ENCODE peak calls at places on chromosomes 4 and X, in ten cellular contexts. One of them, this sample, is unnamed.

GRCh38 chr4:48388504-48389154 is 47.3 kb downstream of the SLAIN2 start:
- ATAC-seq in SK-N-SH treated with all-trans-retinoic acid at 6 μM for 48 hours: no peak
- ATAC-seq in effector memory CD8-positive, alpha-beta T cell: no peak
- ATAC-seq in right lobe of liver: peak; percentile 57
- ATAC-seq in left cardiac atrium: peak; percentile 44
- ATAC-seq in left lung: peak; percentile 34
- ATAC-seq in aorta: no peak
- ATAC-seq in stimulated activated naive CD8-positive, alpha-beta T cell treated with anti-CD3 and anti-CD28 coated beads, Interleukin-15, Interleukin-2, amounts not matched to agents 100 U/mL and 50 U/mL, for 24 hours: no peak
- ATAC-seq in stimulated activated effector memory CD8-positive, alpha-beta T cell treated with anti-CD3 and anti-CD28 coated beads, Interleukin-12 subunit alpha, Interleukin-12 subunit beta, amount 100 ng/mL, for 72 hours: no peak
- ATAC-seq in upper lobe of left lung: peak; percentile 82
- ATAC-seq in this sample: no peak

GRCh38 chrX:36198575-36198974 is 279.0 kb downstream of the CFAP47 start:
- ATAC-seq in SK-N-SH treated with all-trans-retinoic acid at 6 μM for 48 hours: no peak
- ATAC-seq in effector memory CD8-positive, alpha-beta T cell: no peak
- ATAC-seq in right lobe of liver: no peak
- ATAC-seq in left cardiac atrium: no peak
- ATAC-seq in left lung: no peak
- ATAC-seq in aorta: no peak
- ATAC-seq in stimulated activated naive CD8-positive, alpha-beta T cell treated with anti-CD3 and anti-CD28 coated beads, Interleukin-15, Interleukin-2, amounts not matched to agents 100 U/mL and 50 U/mL, for 24 hours: no peak
- ATAC-seq in stimulated activated effector memory CD8-positive, alpha-beta T cell treated with anti-CD3 and anti-CD28 coated beads, Interleukin-12 subunit alpha, Interleukin-12 subunit beta, amount 100 ng/mL, for 72 hours: no peak
- ATAC-seq in upper lobe of left lung: no peak
- ATAC-seq in this sample: no peak

GRCh38 chr4:36494016-36494415 is 212.6 kb downstream of the DTHD1 start:
- ATAC-seq in SK-N-SH treated with all-trans-retinoic acid at 6 μM for 48 hours: no peak
- ATAC-seq in effector memory CD8-positive, alpha-beta T cell: no peak
- ATAC-seq in right lobe of liver: no peak
- ATAC-seq in left cardiac atrium: no peak
- ATAC-seq in left lung: no peak
- ATAC-seq in aorta: no peak
- ATAC-seq in stimulated activated naive CD8-positive, alpha-beta T cell treated with anti-CD3 and anti-CD28 coated beads, Interleukin-15, Interleukin-2, amounts not matched to agents 100 U/mL and 50 U/mL, for 24 hours: no peak
- ATAC-seq in stimulated activated effector memory CD8-positive, alpha-beta T cell treated with anti-CD3 and anti-CD28 coated beads, Interleukin-12 subunit alpha, Interleukin-12 subunit beta, amount 100 ng/mL, for 72 hours: peak; percentile 48
- ATAC-seq in upper lobe of left lung: no peak
- ATAC-seq in this sample: no peak

GRCh38 chr4:19727141-19727540 is 524.6 kb upstream of the SLIT2 start:
- ATAC-seq in SK-N-SH treated with all-trans-retinoic acid at 6 μM for 48 hours: no peak
- ATAC-seq in effector memory CD8-positive, alpha-beta T cell: no peak
- ATAC-seq in right lobe of liver: no peak
- ATAC-seq in left cardiac atrium: no peak
- ATAC-seq in left lung: no peak
- ATAC-seq in aorta: no peak
- ATAC-seq in stimulated activated naive CD8-positive, alpha-beta T cell treated with anti-CD3 and anti-CD28 coated beads, Interleukin-15, Interleukin-2, amounts not matched to agents 100 U/mL and 50 U/mL, for 24 hours: no peak
- ATAC-seq in stimulated activated effector memory CD8-positive, alpha-beta T cell treated with anti-CD3 and anti-CD28 coated beads, Interleukin-12 subunit alpha, Interleukin-12 subunit beta, amount 100 ng/mL, for 72 hours: no peak
- ATAC-seq in upper lobe of left lung: no peak
- ATAC-seq in this sample: no peak

GRCh38 chrX:77528034-77528433 is 80.8 kb downstream of the FGF16 start:
- ATAC-seq in SK-N-SH treated with all-trans-retinoic acid at 6 μM for 48 hours: peak; percentile 46
- ATAC-seq in effector memory CD8-positive, alpha-beta T cell: no peak
- ATAC-seq in right lobe of liver: no peak
- ATAC-seq in left cardiac atrium: peak; percentile 31
- ATAC-seq in left lung: no peak
- ATAC-seq in aorta: no peak
- ATAC-seq in stimulated activated naive CD8-positive, alpha-beta T cell treated with anti-CD3 and anti-CD28 coated beads, Interleukin-15, Interleukin-2, amounts not matched to agents 100 U/mL and 50 U/mL, for 24 hours: no peak
- ATAC-seq in stimulated activated effector memory CD8-positive, alpha-beta T cell treated with anti-CD3 and anti-CD28 coated beads, Interleukin-12 subunit alpha, Interleukin-12 subunit beta, amount 100 ng/mL, for 72 hours: no peak
- ATAC-seq in upper lobe of left lung: no peak
- ATAC-seq in this sample: no peak

GRCh38 chr4:31998807-31999206 is 1278.6 kb downstream of the PCDH7 start:
- ATAC-seq in SK-N-SH treated with all-trans-retinoic acid at 6 μM for 48 hours: no peak
- ATAC-seq in effector memory CD8-positive, alpha-beta T cell: no peak
- ATAC-seq in right lobe of liver: no peak
- ATAC-seq in left cardiac atrium: no peak
- ATAC-seq in left lung: no peak
- ATAC-seq in aorta: no peak
- ATAC-seq in stimulated activated naive CD8-positive, alpha-beta T cell treated with anti-CD3 and anti-CD28 coated beads, Interleukin-15, Interleukin-2, amounts not matched to agents 100 U/mL and 50 U/mL, for 24 hours: no peak
- ATAC-seq in stimulated activated effector memory CD8-positive, alpha-beta T cell treated with anti-CD3 and anti-CD28 coated beads, Interleukin-12 subunit alpha, Interleukin-12 subunit beta, amount 100 ng/mL, for 72 hours: no peak
- ATAC-seq in upper lobe of left lung: no peak
- ATAC-seq in this sample: no peak

GRCh38 chr4:157012781-157013180 is 41.2 kb upstream of the PDGFC start:
- ATAC-seq in SK-N-SH treated with all-trans-retinoic acid at 6 μM for 48 hours: peak; percentile 56
- ATAC-seq in effector memory CD8-positive, alpha-beta T cell: no peak
- ATAC-seq in right lobe of liver: no peak
- ATAC-seq in left cardiac atrium: no peak
- ATAC-seq in left lung: no peak
- ATAC-seq in aorta: no peak
- ATAC-seq in stimulated activated naive CD8-positive, alpha-beta T cell treated with anti-CD3 and anti-CD28 coated beads, Interleukin-15, Interleukin-2, amounts not matched to agents 100 U/mL and 50 U/mL, for 24 hours: no peak
- ATAC-seq in stimulated activated effector memory CD8-positive, alpha-beta T cell treated with anti-CD3 and anti-CD28 coated beads, Interleukin-12 subunit alpha, Interleukin-12 subunit beta, amount 100 ng/mL, for 72 hours: no peak
- ATAC-seq in upper lobe of left lung: no peak
- ATAC-seq in this sample: no peak

GRCh38 chr4:43757147-43757546 is 691.5 kb downstream of the KCTD8 start:
- ATAC-seq in SK-N-SH treated with all-trans-retinoic acid at 6 μM for 48 hours: no peak
- ATAC-seq in effector memory CD8-positive, alpha-beta T cell: no peak
- ATAC-seq in right lobe of liver: no peak
- ATAC-seq in left cardiac atrium: no peak
- ATAC-seq in left lung: peak; percentile 47
- ATAC-seq in aorta: no peak
- ATAC-seq in stimulated activated naive CD8-positive, alpha-beta T cell treated with anti-CD3 and anti-CD28 coated beads, Interleukin-15, Interleukin-2, amounts not matched to agents 100 U/mL and 50 U/mL, for 24 hours: no peak
- ATAC-seq in stimulated activated effector memory CD8-positive, alpha-beta T cell treated with anti-CD3 and anti-CD28 coated beads, Interleukin-12 subunit alpha, Interleukin-12 subunit beta, amount 100 ng/mL, for 72 hours: no peak
- ATAC-seq in upper lobe of left lung: no peak
- ATAC-seq in this sample: no peak

GRCh38 chrX:19188566-19188965 is 66.3 kb upstream of the ADGRG2 start:
- ATAC-seq in SK-N-SH treated with all-trans-retinoic acid at 6 μM for 48 hours: no peak
- ATAC-seq in effector memory CD8-positive, alpha-beta T cell: no peak
- ATAC-seq in right lobe of liver: no peak
- ATAC-seq in left cardiac atrium: no peak
- ATAC-seq in left lung: no peak
- ATAC-seq in aorta: no peak
- ATAC-seq in stimulated activated naive CD8-positive, alpha-beta T cell treated with anti-CD3 and anti-CD28 coated beads, Interleukin-15, Interleukin-2, amounts not matched to agents 100 U/mL and 50 U/mL, for 24 hours: no peak
- ATAC-seq in stimulated activated effector memory CD8-positive, alpha-beta T cell treated with anti-CD3 and anti-CD28 coated beads, Interleukin-12 subunit alpha, Interleukin-12 subunit beta, amount 100 ng/mL, for 72 hours: no peak
- ATAC-seq in upper lobe of left lung: no peak
- ATAC-seq in this sample: no peak

GRCh38 chr4:8306511-8307021 is 37.0 kb downstream of the HTRA3 start:
- ATAC-seq in SK-N-SH treated with all-trans-retinoic acid at 6 μM for 48 hours: no peak
- ATAC-seq in effector memory CD8-positive, alpha-beta T cell: no peak
- ATAC-seq in right lobe of liver: no peak
- ATAC-seq in left cardiac atrium: peak; percentile 62
- ATAC-seq in left lung: peak; percentile 29
- ATAC-seq in aorta: peak; percentile 28
- ATAC-seq in stimulated activated naive CD8-positive, alpha-beta T cell treated with anti-CD3 and anti-CD28 coated beads, Interleukin-15, Interleukin-2, amounts not matched to agents 100 U/mL and 50 U/mL, for 24 hours: no peak
- ATAC-seq in stimulated activated effector memory CD8-positive, alpha-beta T cell treated with anti-CD3 and anti-CD28 coated beads, Interleukin-12 subunit alpha, Interleukin-12 subunit beta, amount 100 ng/mL, for 72 hours: no peak
- ATAC-seq in upper lobe of left lung: peak; percentile 1
- ATAC-seq in this sample: no peak

GRCh38 chr4:24024157-24024556 is 134.3 kb upstream of the PPARGC1A start:
- ATAC-seq in SK-N-SH treated with all-trans-retinoic acid at 6 μM for 48 hours: no peak
- ATAC-seq in effector memory CD8-positive, alpha-beta T cell: no peak
- ATAC-seq in right lobe of liver: no peak
- ATAC-seq in left cardiac atrium: no peak
- ATAC-seq in left lung: no peak
- ATAC-seq in aorta: no peak
- ATAC-seq in stimulated activated naive CD8-positive, alpha-beta T cell treated with anti-CD3 and anti-CD28 coated beads, Interleukin-15, Interleukin-2, amounts not matched to agents 100 U/mL and 50 U/mL, for 24 hours: no peak
- ATAC-seq in stimulated activated effector memory CD8-positive, alpha-beta T cell treated with anti-CD3 and anti-CD28 coated beads, Interleukin-12 subunit alpha, Interleukin-12 subunit beta, amount 100 ng/mL, for 72 hours: no peak
- ATAC-seq in upper lobe of left lung: peak; percentile 18
- ATAC-seq in this sample: no peak

GRCh38 chr4:74111990-74112389 is 13.0 kb upstream of the CXCL2 start:
- ATAC-seq in SK-N-SH treated with all-trans-retinoic acid at 6 μM for 48 hours: no peak
- ATAC-seq in effector memory CD8-positive, alpha-beta T cell: no peak
- ATAC-seq in right lobe of liver: no peak
- ATAC-seq in left cardiac atrium: no peak
- ATAC-seq in left lung: peak; percentile 80
- ATAC-seq in aorta: peak; percentile 63
- ATAC-seq in stimulated activated naive CD8-positive, alpha-beta T cell treated with anti-CD3 and anti-CD28 coated beads, Interleukin-15, Interleukin-2, amounts not matched to agents 100 U/mL and 50 U/mL, for 24 hours: no peak
- ATAC-seq in stimulated activated effector memory CD8-positive, alpha-beta T cell treated with anti-CD3 and anti-CD28 coated beads, Interleukin-12 subunit alpha, Interleukin-12 subunit beta, amount 100 ng/mL, for 72 hours: peak; percentile 11
- ATAC-seq in upper lobe of left lung: peak; percentile 73
- ATAC-seq in this sample: no peak

GRCh38 chr4:83582289-83582756 is 46.4 kb downstream of the GPAT3 start:
- ATAC-seq in SK-N-SH treated with all-trans-retinoic acid at 6 μM for 48 hours: peak; percentile 55
- ATAC-seq in effector memory CD8-positive, alpha-beta T cell: no peak
- ATAC-seq in right lobe of liver: peak; percentile 93
- ATAC-seq in left cardiac atrium: peak; percentile 94
- ATAC-seq in left lung: peak; percentile 75
- ATAC-seq in aorta: peak; percentile 59
- ATAC-seq in stimulated activated naive CD8-positive, alpha-beta T cell treated with anti-CD3 and anti-CD28 coated beads, Interleukin-15, Interleukin-2, amounts not matched to agents 100 U/mL and 50 U/mL, for 24 hours: peak; percentile 49
- ATAC-seq in stimulated activated effector memory CD8-positive, alpha-beta T cell treated with anti-CD3 and anti-CD28 coated beads, Interleukin-12 subunit alpha, Interleukin-12 subunit beta, amount 100 ng/mL, for 72 hours: peak; percentile 40
- ATAC-seq in upper lobe of left lung: peak; percentile 41
- ATAC-seq in this sample: peak; percentile 16

GRCh38 chrX:19807414-19807813 is 80.0 kb downstream of the SH3KBP1 start:
- ATAC-seq in SK-N-SH treated with all-trans-retinoic acid at 6 μM for 48 hours: no peak
- ATAC-seq in effector memory CD8-positive, alpha-beta T cell: no peak
- ATAC-seq in right lobe of liver: no peak
- ATAC-seq in left cardiac atrium: no peak
- ATAC-seq in left lung: no peak
- ATAC-seq in aorta: no peak
- ATAC-seq in stimulated activated naive CD8-positive, alpha-beta T cell treated with anti-CD3 and anti-CD28 coated beads, Interleukin-15, Interleukin-2, amounts not matched to agents 100 U/mL and 50 U/mL, for 24 hours: no peak
- ATAC-seq in stimulated activated effector memory CD8-positive, alpha-beta T cell treated with anti-CD3 and anti-CD28 coated beads, Interleukin-12 subunit alpha, Interleukin-12 subunit beta, amount 100 ng/mL, for 72 hours: no peak
- ATAC-seq in upper lobe of left lung: no peak
- ATAC-seq in this sample: no peak

This sample was measured in activated T-helper 17 cell treated with anti-CD3 and anti-CD28 coated beads, Interleukin-2, amount 50 U/mL, for 72 hours.